ENCODE peak calls at places on chromosomes 12 and 14, in eight cellular contexts. K is activated CD4-positive, alpha-beta T cell treated with anti-CD3 and anti-CD28 coated beads for 24 hours; R is LHCN-M2; U is brain microvascular endothelial cell; I is aorta; N is BE2C; C is RWPE2; O is mesothelial cell of epicardium. Z is an unnamed sample.

GRCh38 chr12:93020225-93020997 is 91.3 kb upstream of the EEA1 start:
- DNase-seq in K (no peak), R (no peak), U (no peak), I (no peak), N (no peak), C (no peak), O (no peak), Z (no peak)

GRCh38 chr14:53953828-53954550 is 2.6 kb downstream of the BMP4 start:
- DNase-seq in K (no peak), R (peak), U (peak), I (peak), N (peak), C (peak), O (peak), Z (no peak)

GRCh38 chr12:131209082-131210070 is 255.7 kb downstream of the ADGRD1 start:
- DNase-seq in K (no peak), R (no peak), U (no peak), I (peak), N (no peak), C (no peak), O (no peak), Z (no peak)

GRCh38 chr14:78764240-78764639 is 594.1 kb downstream of the NRXN3 start:
- DNase-seq in K (no peak), R (peak), U (peak), I (no peak), N (no peak), C (no peak), O (no peak), Z (no peak)

GRCh38 chr14:101064718-101065117 is 161.2 kb upstream of the RTL1 start:
- DNase-seq in K (no peak), R (no peak), U (no peak), I (peak), N (peak), C (peak), O (no peak), Z (no peak)

GRCh38 chr12:98646165-98646764 is 1.2 kb downstream of the APAF1 start:
- DNase-seq in K (no peak), R (peak), U (no peak), I (no peak), N (no peak), C (no peak), O (no peak), Z (peak)

GRCh38 chr12:41589878-41590277 is 401.8 kb downstream of the PDZRN4 start:
- DNase-seq in K (no peak), R (no peak), U (no peak), I (no peak), N (no peak), C (no peak), O (no peak), Z (no peak)

GRCh38 chr12:26857465-26858176 is 24.6 kb upstream of the ITPR2 start:
- DNase-seq in K (no peak), R (no peak), U (no peak), I (no peak), N (no peak), C (no peak), O (no peak), Z (no peak)

GRCh38 chr12:14716848-14717444 is 20.5 kb upstream of the GUCY2C start:
- DNase-seq in K (peak), R (peak), U (peak), I (no peak), N (peak), C (no peak), O (no peak), Z (peak)

GRCh38 chr12:120252071-120252906 is 13.2 kb downstream of the PXN start:
- DNase-seq in K (peak), R (no peak), U (no peak), I (no peak), N (no peak), C (no peak), O (no peak), Z (no peak)

GRCh38 chr12:51401900-51402299 is 10.7 kb upstream of the GALNT6 start:
- DNase-seq in K (no peak), R (no peak), U (no peak), I (no peak), N (no peak), C (no peak), O (no peak), Z (no peak)

GRCh38 chr14:65476290-65476941 is 63.9 kb downstream of the FUT8 start:
- DNase-seq in K (no peak), R (no peak), U (no peak), I (no peak), N (no peak), C (no peak), O (no peak), Z (no peak)

GRCh38 chr12:124518051-124518932 is 49.1 kb downstream of the NCOR2 start:
- DNase-seq in K (no peak), R (peak), U (peak), I (peak), N (peak), C (peak), O (peak), Z (peak)

GRCh38 chr12:86914716-86915115 is 658.5 kb upstream of the MGAT4C start:
- DNase-seq in K (no peak), R (peak), U (peak), I (no peak), N (peak), C (no peak), O (no peak), Z (peak)

GRCh38 chr12:12007001-12007712 is 63.6 kb upstream of the BCL2L14 start:
- DNase-seq in K (peak), R (peak), U (peak), I (no peak), N (no peak), C (no peak), O (no peak), Z (no peak)